ENCODE peak calls at places on chromosomes 13 and 19, in five cellular contexts. G, P, F, Q and C are unnamed samples.

GRCh38 chr19:18419195-18419698 is at the start of gene SSBP4:
- DNase-seq in F (peak), G (no peak), P (peak), Q (peak), C (peak)

GRCh38 chr13:45865414-45865813 is 13.9 kb upstream of the SIAH3 start:
- DNase-seq in F (no peak), Q (no peak), G (peak), P (no peak), C (no peak)

GRCh38 chr19:1929051-1929742 is 11.8 kb upstream of the CSNK1G2 start:
- DNase-seq in Q (peak), G (peak), F (no peak), P (peak), C (peak)

GRCh38 chr19:29583196-29584006 is 22.7 kb upstream of the POP4 start:
- DNase-seq in Q (no peak), G (no peak), F (no peak), P (no peak), C (no peak)

GRCh38 chr19:45878043-45878794 is 7.7 kb downstream of the IRF2BP1 start:
- DNase-seq in P (no peak), F (peak), Q (no peak), G (peak), C (no peak)

GRCh38 chr19:1223018-1223855 is 14.6 kb downstream of the CBARP start:
- DNase-seq in Q (no peak), G (no peak), F (no peak), P (peak), C (peak)

GRCh38 chr13:26968431-26969335 is 202.9 kb downstream of the USP12 start:
- DNase-seq in Q (no peak), F (no peak), G (no peak), P (no peak), C (peak)

GRCh38 chr13:101941095-101941777 is 460.6 kb downstream of the FGF14 start:
- DNase-seq in G (no peak), Q (no peak), F (peak), P (peak), C (peak)

GRCh38 chr13:100235311-100235901 is 146.5 kb downstream of the PCCA start:
- DNase-seq in P (peak), F (peak), G (no peak), Q (peak), C (no peak)

GRCh38 chr19:44113784-44114390 is 688 bp downstream of the ZNF225 start:
- DNase-seq in P (no peak), Q (no peak), F (no peak), G (no peak), C (no peak)

GRCh38 chr19:23777216-23777615 is 18.5 kb upstream of the ZNF681 start:
- DNase-seq in F (no peak), Q (no peak), P (no peak), G (no peak), C (no peak)

GRCh38 chr13:36302289-36302688 is 4.7 kb upstream of the CCDC169 start:
- DNase-seq in F (no peak), G (no peak), Q (no peak), P (no peak), C (no peak)

GRCh38 chr13:43284162-43284561 is 260.8 kb downstream of the DNAJC15 start:
- DNase-seq in F (no peak), P (peak), G (no peak), Q (peak), C (no peak)

GRCh38 chr13:86608739-86609138 is 809.5 kb upstream of the SLITRK6 start:
- DNase-seq in G (no peak), P (no peak), Q (no peak), F (no peak), C (no peak)

GRCh38 chr19:1110809-1111640 is 7.2 kb downstream of the GPX4 start:
- DNase-seq in G (no peak), F (peak), P (no peak), Q (no peak), C (peak)

GRCh38 chr19:2618611-2619010 is 83.9 kb downstream of the GNG7 start:
- DNase-seq in G (peak), F (peak), P (peak), Q (peak), C (no peak)

GRCh38 chr19:48490980-48491792 is 20.4 kb downstream of the LMTK3 start:
- DNase-seq in Q (no peak), F (no peak), G (peak), P (no peak), C (no peak)

DNA sequence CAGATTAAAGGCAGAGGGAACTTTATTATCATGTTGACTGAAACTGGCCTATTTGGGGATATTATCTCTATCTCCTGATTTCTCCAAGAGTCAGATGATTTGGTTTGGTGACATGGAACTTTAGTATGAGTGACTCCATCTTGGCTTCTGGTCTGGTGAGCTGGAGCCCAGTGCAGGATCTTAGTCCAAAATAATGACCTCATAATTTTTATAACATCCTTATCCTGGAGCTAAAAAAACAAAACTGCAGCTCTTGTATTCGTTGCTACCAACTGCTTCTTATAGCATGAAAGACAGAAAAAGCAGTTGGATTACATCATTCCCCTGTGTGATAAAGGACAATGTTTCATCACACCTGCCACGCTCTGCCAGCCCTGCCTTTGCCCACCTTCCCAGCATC is 39.3 kb upstream of the RNF17 start:
- DNase-seq in F (no peak), G (no peak), Q (no peak), P (no peak), C (no peak)
- TF ChIP-seq CTCF in F (no peak), G (no peak), Q (no peak), P (no peak), C (no peak)

GRCh38 chr13:82356667-82357066 is 1525.6 kb downstream of the SLITRK1 start:
- DNase-seq in P (peak), G (no peak), Q (no peak), F (no peak), C (no peak)
- TF ChIP-seq CTCF in P (peak), G (no peak), Q (no peak), F (no peak), C (no peak)

DNA sequence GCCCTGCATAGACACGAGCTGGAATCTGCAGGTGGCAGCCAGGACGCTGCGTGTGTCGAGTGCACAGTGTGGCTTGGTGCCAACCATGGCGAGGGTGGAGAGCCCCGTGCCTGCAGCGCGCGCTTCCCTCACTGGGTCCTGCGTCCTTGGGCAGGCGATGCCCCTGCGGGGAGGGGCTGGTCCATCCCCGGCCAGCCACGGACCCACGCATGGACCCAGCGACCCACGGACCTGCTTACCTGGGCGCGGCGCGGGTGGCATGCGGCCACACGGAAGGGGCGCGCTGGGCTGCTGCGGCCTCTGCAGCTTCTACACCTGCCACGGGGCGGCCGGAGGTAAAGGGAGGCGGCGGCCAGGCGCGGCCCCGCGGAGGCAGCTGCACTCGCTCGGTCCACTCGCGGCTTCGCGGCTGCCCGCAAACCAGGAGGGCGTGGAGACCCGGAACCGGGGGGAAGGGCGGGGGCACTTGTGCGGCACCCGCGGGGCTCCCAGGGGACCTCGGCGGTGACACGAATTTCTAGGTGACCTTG is 569 bp upstream of the MCF2L start:
- DNase-seq in Q (no peak), G (peak), F (no peak), P (no peak), C (peak)
- TF ChIP-seq CTCF in Q (no peak), G (peak), F (peak), P (no peak), C (peak)

GRCh38 chr19:35741216-35741541 is 1.1 kb downstream of the IGFLR1 start:
- DNase-seq in P (no peak), Q (no peak), F (no peak), G (no peak), C (no peak)
- TF ChIP-seq CTCF in P (no peak), Q (no peak), F (no peak), G (no peak), C (peak)

GRCh38 chr19:16025108-16026101 is 50.9 kb upstream of the TPM4 start:
- DNase-seq in Q (peak), F (peak), P (peak), G (no peak), C (no peak)
- TF ChIP-seq CTCF in Q (peak), F (peak), P (peak), G (no peak), C (no peak)

GRCh38 chr13:30551194-30551593 is 66.5 kb upstream of the USPL1 start:
- DNase-seq in P (peak), G (no peak), Q (peak), F (no peak), C (no peak)
- TF ChIP-seq CTCF in P (peak), G (peak), Q (no peak), F (peak), C (no peak)

GRCh38 chr19:33399745-33400681 is 26.5 kb downstream of the CEBPG start:
- DNase-seq in F (no peak), Q (no peak), G (no peak), P (no peak), C (peak)
- TF ChIP-seq CTCF in F (no peak), Q (no peak), G (no peak), P (no peak), C (no peak)

DNA sequence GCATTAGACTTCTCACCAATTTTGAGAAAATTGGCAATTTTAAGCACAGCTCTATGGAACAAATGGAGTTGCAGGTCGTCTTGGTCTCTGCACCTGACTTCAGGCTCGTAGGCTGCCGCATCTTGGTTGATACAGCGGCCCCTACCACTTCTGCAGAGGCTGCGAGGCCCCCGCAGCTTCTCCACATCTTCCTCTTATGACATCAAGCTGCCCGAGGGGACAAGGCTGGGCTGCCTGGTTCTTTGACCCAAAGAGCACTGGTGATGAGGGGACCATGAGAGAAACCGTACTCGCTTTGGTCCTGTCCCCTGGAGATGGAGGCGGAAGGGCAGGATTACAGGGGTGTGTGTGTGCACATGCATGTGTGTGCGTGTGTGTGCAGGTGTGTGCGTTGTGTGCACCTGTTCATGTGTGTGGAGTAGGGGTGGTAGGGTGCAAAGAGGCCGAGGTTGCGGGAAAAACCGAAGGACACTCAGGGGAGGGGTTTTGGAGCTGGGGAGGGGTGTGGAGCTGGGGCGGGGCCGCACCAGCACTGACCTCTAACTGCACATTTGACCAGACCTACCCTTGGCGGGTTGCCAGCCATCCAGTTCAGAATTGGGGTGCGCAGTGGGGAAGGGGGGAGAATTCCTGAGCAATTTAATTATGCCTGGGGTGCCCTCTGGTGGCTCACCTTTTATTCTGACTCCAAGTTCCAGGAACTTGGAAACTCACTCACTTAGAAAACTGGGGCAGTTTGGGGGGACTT is 65.1 kb upstream of the ARHGEF7 start:
- DNase-seq in F (no peak), P (peak), Q (peak), G (no peak), C (no peak)
- TF ChIP-seq CTCF in F (peak), P (peak), Q (no peak), G (peak), C (no peak)

GRCh38 chr13:109881347-109881725 is 95.0 kb upstream of the IRS2 start:
- DNase-seq in F (no peak), Q (no peak), P (no peak), G (no peak), C (no peak)

GRCh38 chr13:109884462-109884861 is 98.1 kb upstream of the IRS2 start:
- DNase-seq in F (no peak), P (no peak), G (no peak), Q (no peak), C (no peak)

GRCh38 chr13:109883181-109884180 is 97.1 kb upstream of the IRS2 start:
- DNase-seq in P (no peak), Q (no peak), G (no peak), F (no peak), C (no peak)

GRCh38 chr13:109880371-109881346 is 94.3 kb upstream of the IRS2 start:
- DNase-seq in F (no peak), P (no peak), G (no peak), Q (no peak), C (no peak)

DNA sequence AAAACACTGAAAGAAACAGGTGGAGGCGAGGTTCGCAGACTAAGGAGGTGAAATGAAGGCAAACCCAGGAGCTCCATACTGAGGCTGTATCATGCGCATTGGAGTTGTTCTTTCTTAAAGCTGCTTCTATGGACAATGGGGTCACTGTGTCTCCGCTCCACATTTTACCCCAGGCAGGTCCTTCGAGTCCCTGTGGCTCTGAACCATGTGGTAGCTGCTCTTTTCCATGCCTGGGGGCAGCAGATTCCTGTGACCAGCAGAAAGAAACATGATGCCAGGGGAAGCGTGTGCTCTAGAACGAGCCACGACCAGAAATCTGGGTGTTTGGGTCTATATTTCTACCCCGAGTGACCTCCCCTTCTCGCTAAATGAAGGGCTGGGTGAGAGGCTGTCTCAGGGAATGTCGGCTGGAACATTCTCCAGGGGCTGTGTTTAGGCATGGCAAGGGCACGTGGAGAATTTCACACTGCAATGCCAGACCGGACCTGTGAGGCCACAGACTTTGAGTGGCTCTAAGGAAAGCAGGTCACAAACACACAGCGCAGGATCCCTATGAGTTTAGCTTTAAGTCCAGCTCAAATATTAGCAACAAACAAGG is 95.7 kb upstream of the IRS2 start:
- DNase-seq in Q (no peak), P (no peak), G (no peak), F (no peak), C (no peak)
- TF ChIP-seq CTCF in Q (no peak), P (no peak), G (no peak), F (no peak), C (no peak)

GRCh38 chr19:54164369-54165068 is 5.0 kb upstream of the LENG1 start:
- DNase-seq in F (peak), G (no peak), Q (peak), P (no peak), C (peak)
- TF ChIP-seq CTCF in F (no peak), G (no peak), Q (no peak), P (no peak), C (no peak)